ENCODE peak calls at places on chromosome 21, in five cellular contexts. One of them, this sample, is unnamed.

GRCh38 chr21:14361958-14362357 is 21.0 kb downstream of the HSPA13 start:
- DNase-seq in spleen: no peak
- DNase-seq in cardiac muscle cell: no peak
- DNase-seq in body of pancreas: no peak
- DNase-seq in neural progenitor cell: no peak
- DNase-seq in this sample: no peak

GRCh38 chr21:25107708-25108107 is 499.6 kb downstream of the MRPL39 start:
- DNase-seq in body of pancreas: no peak
- DNase-seq in neural progenitor cell: no peak
- DNase-seq in cardiac muscle cell: no peak
- DNase-seq in spleen: no peak
- DNase-seq in this sample: no peak

GRCh38 chr21:42562258-42562657 is 48.6 kb downstream of the SLC37A1 start:
- DNase-seq in cardiac muscle cell: no peak
- DNase-seq in neural progenitor cell: no peak
- DNase-seq in spleen: no peak
- DNase-seq in body of pancreas: no peak
- DNase-seq in this sample: no peak

GRCh38 chr21:37455504-37455911 is 88.9 kb downstream of the DYRK1A start:
- DNase-seq in spleen: no peak
- DNase-seq in cardiac muscle cell: no peak
- DNase-seq in neural progenitor cell: no peak
- DNase-seq in body of pancreas: no peak
- DNase-seq in this sample: no peak

GRCh38 chr21:37669249-37669648 is 247.0 kb downstream of the KCNJ6 start:
- DNase-seq in cardiac muscle cell: no peak
- DNase-seq in body of pancreas: no peak
- DNase-seq in neural progenitor cell: no peak
- DNase-seq in spleen: no peak
- DNase-seq in this sample: no peak

GRCh38 chr21:42199488-42200463 is 19.2 kb upstream of the ABCG1 start:
- DNase-seq in neural progenitor cell: no peak
- DNase-seq in body of pancreas: peak; percentile 55
- DNase-seq in spleen: no peak
- DNase-seq in cardiac muscle cell: no peak
- DNase-seq in this sample: no peak

GRCh38 chr21:42614391-42614790 is 39.0 kb upstream of the PDE9A start:
- DNase-seq in body of pancreas: no peak
- DNase-seq in neural progenitor cell: no peak
- DNase-seq in spleen: peak; percentile 16
- DNase-seq in cardiac muscle cell: no peak
- DNase-seq in this sample: peak; percentile 45

GRCh38 chr21:39388038-39388810 is 39.3 kb upstream of the HMGN1 start:
- DNase-seq in cardiac muscle cell: peak; percentile 89
- DNase-seq in body of pancreas: peak; percentile 88
- DNase-seq in spleen: peak; percentile 99
- DNase-seq in neural progenitor cell: peak; percentile 90
- DNase-seq in this sample: peak; percentile 74

GRCh38 chr21:41741253-41742072 is 25.4 kb downstream of the RIPK4 start:
- DNase-seq in spleen: no peak
- DNase-seq in body of pancreas: no peak
- DNase-seq in cardiac muscle cell: no peak
- DNase-seq in neural progenitor cell: no peak
- DNase-seq in this sample: no peak

GRCh38 chr21:41186763-41187536 is 19.0 kb downstream of the BACE2 start:
- DNase-seq in neural progenitor cell: no peak
- DNase-seq in spleen: no peak
- DNase-seq in cardiac muscle cell: no peak
- DNase-seq in body of pancreas: no peak
- DNase-seq in this sample: no peak

GRCh38 chr21:38531610-38532009 is 33.3 kb upstream of the ERG start:
- DNase-seq in body of pancreas: peak; percentile 4
- DNase-seq in neural progenitor cell: no peak
- DNase-seq in spleen: no peak
- DNase-seq in cardiac muscle cell: no peak
- DNase-seq in this sample: no peak

GRCh38 chr21:37717534-37717933 is 198.7 kb downstream of the KCNJ6 start:
- DNase-seq in cardiac muscle cell: no peak
- DNase-seq in spleen: no peak
- DNase-seq in neural progenitor cell: no peak
- DNase-seq in body of pancreas: no peak
- DNase-seq in this sample: no peak

GRCh38 chr21:9763807-9764206 is 757.6 kb upstream of the TPTE start:
- DNase-seq in neural progenitor cell: no peak
- DNase-seq in spleen: no peak
- DNase-seq in body of pancreas: no peak
- DNase-seq in cardiac muscle cell: no peak
- DNase-seq in this sample: no peak
- H3K9me3 ChIP-seq in neural progenitor cell: peaks cover 84% of the 10 kb centered on the region
- H3K9me3 ChIP-seq in spleen: peaks cover 78% of the 10 kb centered on the region
- H3K9me3 ChIP-seq in body of pancreas: no peaks in the 10 kb centered on the region
- H3K9me3 ChIP-seq in cardiac muscle cell: peaks cover 26% of the 10 kb centered on the region
- H3K9me3 ChIP-seq in this sample: peaks cover 5% of the 10 kb centered on the region

DNA sequence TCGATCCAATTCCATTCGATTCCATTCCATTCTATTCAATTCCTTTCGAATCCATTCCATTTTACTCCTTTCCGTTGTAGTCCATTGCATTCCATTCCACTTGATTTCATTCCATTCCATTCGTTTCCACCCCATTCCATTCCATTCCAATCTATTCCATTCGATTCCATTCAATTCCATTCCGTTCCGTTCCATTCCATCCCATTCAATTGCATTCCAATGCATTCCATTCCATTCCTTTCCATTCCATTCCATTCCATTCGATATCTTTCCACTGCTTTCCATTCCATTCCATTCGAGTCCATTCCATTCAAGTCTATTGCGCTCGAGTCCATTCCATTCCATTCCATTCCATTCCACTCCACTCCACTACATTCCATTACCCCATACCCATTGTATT is 2568.7 kb upstream of the TPTE start:
- DNase-seq in neural progenitor cell: no peak
- DNase-seq in cardiac muscle cell: no peak
- DNase-seq in spleen: no peak
- DNase-seq in body of pancreas: no peak
- DNase-seq in this sample: no peak
- H3K9me3 ChIP-seq in neural progenitor cell: peaks cover 93% of the 10 kb centered on the region
- H3K9me3 ChIP-seq in cardiac muscle cell: peaks cover 75% of the 10 kb centered on the region
- H3K9me3 ChIP-seq in spleen: no peaks in the 10 kb centered on the region
- H3K9me3 ChIP-seq in body of pancreas: peaks cover 89% of the 10 kb centered on the region
- H3K9me3 ChIP-seq in this sample: peaks cover 81% of the 10 kb centered on the region

DNA sequence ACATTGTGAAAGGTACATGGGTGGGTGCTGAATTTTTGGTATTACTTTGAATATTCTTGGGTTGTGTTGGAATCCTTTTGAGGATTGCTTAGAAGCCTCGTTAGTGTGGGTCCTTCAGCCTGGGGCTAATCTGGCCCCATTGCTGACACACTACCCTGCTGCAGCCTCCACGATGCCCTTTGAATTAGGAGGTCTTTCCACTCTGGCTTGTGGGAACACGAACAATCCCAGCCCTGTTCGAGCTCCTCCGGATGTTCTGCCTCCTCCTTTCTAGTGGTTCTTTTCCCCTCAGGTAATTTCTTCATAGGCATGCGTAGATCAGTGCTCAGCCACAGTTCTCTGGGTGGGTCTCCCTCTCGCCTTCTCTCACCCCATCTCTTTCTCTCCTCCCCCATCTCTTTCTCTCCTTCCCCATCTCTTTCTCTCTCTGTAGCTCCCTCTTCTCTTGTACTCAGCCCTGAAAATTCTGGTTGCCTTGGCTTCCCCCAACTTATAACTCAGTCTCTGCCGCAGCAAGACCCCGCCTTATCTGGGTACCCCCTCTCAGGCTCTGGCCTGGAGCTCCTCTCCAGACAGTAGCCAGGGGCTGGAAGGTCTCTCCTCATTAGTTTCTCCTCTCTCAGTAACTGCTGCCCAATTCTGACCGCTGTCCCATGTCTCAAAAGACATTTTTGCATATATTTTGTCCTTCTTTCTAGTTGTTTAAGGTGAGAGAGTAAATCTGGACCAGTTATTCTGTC is 46.0 kb upstream of the SLC19A1 start:
- DNase-seq in cardiac muscle cell: no peak
- DNase-seq in body of pancreas: no peak
- DNase-seq in neural progenitor cell: no peak
- DNase-seq in spleen: peak; percentile 20
- DNase-seq in this sample: no peak
- H3K9me3 ChIP-seq in cardiac muscle cell: peaks cover 2% of the 10 kb centered on the region
- H3K9me3 ChIP-seq in body of pancreas: peaks cover 6% of the 10 kb centered on the region
- H3K9me3 ChIP-seq in neural progenitor cell: peaks cover 8% of the 10 kb centered on the region
- H3K9me3 ChIP-seq in spleen: peaks cover 37% of the 10 kb centered on the region
- H3K9me3 ChIP-seq in this sample: peaks cover 4% of the 10 kb centered on the region

DNA sequence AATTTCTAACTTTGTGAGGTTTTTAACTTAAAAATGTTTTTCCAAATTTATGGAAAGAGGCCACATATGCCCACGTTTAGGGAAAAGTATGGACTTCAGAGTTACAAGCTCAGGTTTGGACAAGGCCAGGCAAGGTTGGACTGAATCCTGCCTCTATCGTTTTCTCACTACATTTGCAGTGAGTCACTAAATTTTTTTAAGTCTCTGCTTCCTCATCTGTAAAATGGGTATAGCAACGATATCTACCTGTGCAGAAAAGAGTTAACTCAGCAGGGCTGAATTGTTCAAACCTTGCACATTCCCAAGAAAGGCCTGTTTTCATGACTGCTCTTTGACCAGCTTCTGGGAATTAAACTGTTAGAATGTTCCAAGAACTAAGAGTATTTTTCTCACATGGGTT is 159.1 kb downstream of the LTN1 start:
- DNase-seq in spleen: no peak
- DNase-seq in cardiac muscle cell: no peak
- DNase-seq in body of pancreas: no peak
- DNase-seq in neural progenitor cell: no peak
- DNase-seq in this sample: no peak
- H3K9me3 ChIP-seq in spleen: no peaks in the 10 kb centered on the region
- H3K9me3 ChIP-seq in cardiac muscle cell: no peaks in the 10 kb centered on the region
- H3K9me3 ChIP-seq in body of pancreas: no peaks in the 10 kb centered on the region
- H3K9me3 ChIP-seq in neural progenitor cell: no peaks in the 10 kb centered on the region
- H3K9me3 ChIP-seq in this sample: no peaks in the 10 kb centered on the region

DNA sequence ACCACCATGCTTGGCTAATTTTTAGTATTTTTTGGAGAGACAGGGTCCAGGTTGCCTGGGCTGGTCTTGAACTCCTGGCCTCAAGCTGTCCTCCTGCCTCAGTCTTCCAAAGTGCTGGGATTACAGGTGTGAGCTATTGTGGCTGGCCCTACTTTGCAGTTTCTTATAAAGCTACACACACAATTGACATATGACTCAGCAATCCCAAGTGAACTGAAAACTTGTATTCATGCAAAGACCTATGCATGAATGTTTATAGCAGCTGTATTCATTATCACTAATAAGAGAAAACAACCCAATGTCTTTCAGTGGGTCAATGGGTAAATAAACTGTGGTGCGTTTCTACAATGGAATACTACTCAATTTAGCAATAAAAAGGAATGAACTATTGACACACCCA is 103.1 kb downstream of the MRPS6 start:
- DNase-seq in spleen: no peak
- DNase-seq in cardiac muscle cell: no peak
- DNase-seq in neural progenitor cell: no peak
- DNase-seq in body of pancreas: no peak
- DNase-seq in this sample: no peak
- H3K9me3 ChIP-seq in spleen: peaks cover 39% of the 10 kb centered on the region
- H3K9me3 ChIP-seq in cardiac muscle cell: no peaks in the 10 kb centered on the region
- H3K9me3 ChIP-seq in neural progenitor cell: peaks cover 6% of the 10 kb centered on the region
- H3K9me3 ChIP-seq in body of pancreas: peaks cover 8% of the 10 kb centered on the region
- H3K9me3 ChIP-seq in this sample: peaks cover 9% of the 10 kb centered on the region

DNA sequence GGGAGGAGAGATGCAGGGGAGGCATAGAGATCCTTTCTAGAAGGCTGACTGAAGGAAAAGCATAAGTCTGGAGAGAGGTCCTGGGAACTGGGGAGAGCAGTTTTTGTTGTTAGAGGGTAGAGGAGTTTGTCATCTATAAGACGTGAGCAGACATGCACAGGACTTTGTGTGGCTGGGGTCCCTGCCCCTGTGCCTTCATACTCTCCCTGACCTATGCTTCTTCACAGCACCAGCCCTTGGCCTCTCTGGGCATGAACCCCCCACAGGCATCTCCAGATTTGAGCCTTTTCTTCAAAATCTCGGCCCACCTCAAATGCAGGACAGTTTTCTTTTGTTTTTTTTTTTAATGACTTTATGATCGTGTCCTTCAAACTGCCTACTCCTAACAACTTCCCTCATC is 79.9 kb downstream of the EVA1C start:
- DNase-seq in body of pancreas: no peak
- DNase-seq in neural progenitor cell: no peak
- DNase-seq in cardiac muscle cell: no peak
- DNase-seq in spleen: no peak
- DNase-seq in this sample: no peak
- H3K9me3 ChIP-seq in body of pancreas: no peaks in the 10 kb centered on the region
- H3K9me3 ChIP-seq in neural progenitor cell: no peaks in the 10 kb centered on the region
- H3K9me3 ChIP-seq in cardiac muscle cell: no peaks in the 10 kb centered on the region
- H3K9me3 ChIP-seq in spleen: no peaks in the 10 kb centered on the region
- H3K9me3 ChIP-seq in this sample: no peaks in the 10 kb centered on the region

DNA sequence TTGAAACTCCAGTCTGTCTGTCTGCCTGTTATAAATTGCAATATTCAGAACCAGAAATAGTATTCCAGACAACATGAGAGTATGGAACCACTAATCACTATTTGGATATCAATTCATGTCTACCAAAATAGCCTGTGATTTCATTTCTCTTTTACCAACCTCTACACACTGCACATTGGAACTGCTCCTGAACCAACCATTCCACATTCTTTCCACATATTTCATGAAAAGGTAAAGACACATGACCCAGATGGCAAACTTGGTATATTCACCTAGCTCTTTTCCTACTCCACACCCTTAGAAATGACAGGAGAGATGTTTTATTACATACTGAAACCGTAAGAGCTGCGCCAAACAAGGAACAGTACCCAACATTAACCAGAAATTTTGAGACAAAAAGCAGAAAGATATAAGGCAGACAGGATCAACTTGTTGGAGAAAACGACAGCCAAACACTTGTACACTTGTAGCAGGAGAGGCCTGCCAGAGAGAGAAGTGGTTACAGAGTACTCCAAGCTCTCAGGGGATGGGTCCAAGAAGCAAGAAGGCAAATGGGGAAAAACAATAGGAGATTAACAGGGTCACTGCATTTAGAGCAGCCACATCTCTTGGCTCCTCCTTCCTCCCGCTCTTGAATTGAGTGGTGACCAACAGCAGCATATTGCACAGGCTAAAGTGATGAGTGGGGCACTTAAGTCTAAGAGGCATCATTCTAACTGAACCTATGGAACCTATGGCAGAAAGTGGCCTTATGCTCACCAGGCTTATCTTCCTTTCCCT is 148.7 kb downstream of the SETD4 start:
- DNase-seq in spleen: no peak
- DNase-seq in neural progenitor cell: peak; percentile 31
- DNase-seq in cardiac muscle cell: peak; percentile 88
- DNase-seq in body of pancreas: no peak
- DNase-seq in this sample: no peak
- H3K9me3 ChIP-seq in spleen: peaks cover 11% of the 10 kb centered on the region
- H3K9me3 ChIP-seq in neural progenitor cell: no peaks in the 10 kb centered on the region
- H3K9me3 ChIP-seq in cardiac muscle cell: peaks cover 4% of the 10 kb centered on the region
- H3K9me3 ChIP-seq in body of pancreas: no peaks in the 10 kb centered on the region
- H3K9me3 ChIP-seq in this sample: no peaks in the 10 kb centered on the region

GRCh38 chr21:15363921-15364320 is 299.1 kb upstream of the NRIP1 start:
- DNase-seq in body of pancreas: no peak
- DNase-seq in neural progenitor cell: no peak
- DNase-seq in cardiac muscle cell: no peak
- DNase-seq in spleen: no peak
- DNase-seq in this sample: no peak
- H3K9me3 ChIP-seq in body of pancreas: peaks cover 6% of the 10 kb centered on the region
- H3K9me3 ChIP-seq in neural progenitor cell: no peaks in the 10 kb centered on the region
- H3K9me3 ChIP-seq in cardiac muscle cell: no peaks in the 10 kb centered on the region
- H3K9me3 ChIP-seq in spleen: peaks cover 16% of the 10 kb centered on the region
- H3K9me3 ChIP-seq in this sample: no peaks in the 10 kb centered on the region

This sample was measured in effector memory CD4-positive, alpha-beta T cell.